ENCODE peak calls at places on chromosome 13, in five cellular contexts. R is testis, E is neural progenitor cell, V is lung, L is left ventricle myocardium inferior. C is an unnamed sample. For H3K4me1, the result is how much of the 10 kb centered on the place peaks cover.

GRCh38 chr13:55160911-55161310 is 1979.8 kb upstream of the PRR20A start:
- DNase-seq in R (no peak), E (no peak), V (no peak), L (no peak), C (no peak)

GRCh38 chr13:82323101-82323500 is 1559.2 kb downstream of the SLITRK1 start:
- DNase-seq in R (no peak), E (no peak), V (no peak), L (no peak), C (no peak)

GRCh38 chr13:64263285-64263684 is 2847.6 kb upstream of the PCDH20 start:
- DNase-seq in R (no peak), E (no peak), V (no peak), L (no peak), C (no peak)

GRCh38 chr13:39451860-39452301 is 151.1 kb downstream of the LHFPL6 start:
- DNase-seq in R (no peak), E (no peak), V (no peak), L (peak), C (no peak)

GRCh38 chr13:30698023-30698422 is 37.3 kb upstream of the ALOX5AP start:
- DNase-seq in R (no peak), E (no peak), V (no peak), L (no peak), C (no peak)

GRCh38 chr13:70043685-70044084 is 63.9 kb upstream of the ATXN8OS start:
- DNase-seq in R (no peak), E (no peak), V (no peak), L (no peak), C (no peak)

GRCh38 chr13:66265446-66265845 is 964.7 kb downstream of the PCDH9 start:
- DNase-seq in R (no peak), E (no peak), V (no peak), L (no peak), C (no peak)

GRCh38 chr13:106104281-106104901 is 431.1 kb downstream of the EFNB2 start:
- DNase-seq in R (no peak), E (peak), V (no peak), L (no peak), C (no peak)

GRCh38 chr13:109941951-109942350 is 155.6 kb upstream of the IRS2 start:
- DNase-seq in R (no peak), E (no peak), V (no peak), L (no peak), C (no peak)
- H3K4me1 ChIP-seq in R (under half), E (under half), V (under half), L (under half), C (under half)

GRCh38 chr13:21014139-21014665 is 47.2 kb downstream of the LATS2 start:
- DNase-seq in R (no peak), E (no peak), V (no peak), L (no peak), C (no peak)
- H3K4me3 ChIP-seq in R (no peak), E (no peak), V (no peak), L (no peak), C (no peak)

GRCh38 chr13:48629282-48629681 is 24.4 kb upstream of the CYSLTR2 start:
- DNase-seq in R (no peak), E (no peak), V (no peak), L (no peak), C (peak)

GRCh38 chr13:48624858-48625257 is 28.9 kb upstream of the CYSLTR2 start:
- DNase-seq in R (no peak), E (no peak), V (no peak), L (no peak), C (no peak)

GRCh38 chr13:48626077-48626449 is 27.7 kb upstream of the CYSLTR2 start:
- DNase-seq in R (peak), E (no peak), V (no peak), L (no peak), C (no peak)

GRCh38 chr13:48625396-48626076 is 28.2 kb upstream of the CYSLTR2 start:
- DNase-seq in R (no peak), E (no peak), V (no peak), L (no peak), C (no peak)

DNA sequence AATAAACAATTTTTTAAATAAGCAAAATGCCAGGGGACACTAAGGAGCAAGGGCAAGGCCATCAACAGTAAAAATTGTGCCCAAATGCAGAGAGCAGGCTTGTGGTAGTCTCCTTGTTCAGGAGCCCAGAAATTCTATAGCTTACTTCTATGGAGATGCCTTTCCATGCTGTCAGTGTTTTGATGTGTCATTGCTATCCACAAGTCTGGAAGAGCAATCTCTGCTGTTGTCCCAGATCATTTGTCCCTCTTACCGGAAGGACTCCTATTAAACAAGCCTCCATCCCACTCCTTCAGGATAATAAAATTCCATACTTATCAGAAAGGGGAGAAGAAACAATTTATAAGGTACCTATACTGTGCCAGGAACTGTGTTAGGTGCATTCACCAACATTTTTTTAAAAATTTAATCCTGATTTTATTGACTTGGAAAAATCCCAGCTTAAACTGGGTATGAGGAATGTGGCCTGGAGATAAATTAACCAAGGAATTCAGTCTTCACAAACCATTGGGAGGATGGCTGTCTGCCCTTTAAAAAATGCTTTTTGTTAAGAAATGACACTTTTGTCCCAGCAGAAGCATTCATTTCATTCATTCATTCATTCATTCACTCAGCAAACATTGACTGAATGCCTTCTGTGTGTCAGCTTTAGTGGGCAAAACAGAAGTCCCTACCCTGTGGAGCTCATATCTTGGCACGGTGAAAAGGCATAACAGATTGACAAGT is 26.8 kb upstream of the CYSLTR2 start:
- DNase-seq in R (no peak), E (no peak), V (no peak), L (no peak), C (no peak)
- H3K4me1 ChIP-seq in R (under half), E (under half), V (under half), L (under half), C (under half)

DNA sequence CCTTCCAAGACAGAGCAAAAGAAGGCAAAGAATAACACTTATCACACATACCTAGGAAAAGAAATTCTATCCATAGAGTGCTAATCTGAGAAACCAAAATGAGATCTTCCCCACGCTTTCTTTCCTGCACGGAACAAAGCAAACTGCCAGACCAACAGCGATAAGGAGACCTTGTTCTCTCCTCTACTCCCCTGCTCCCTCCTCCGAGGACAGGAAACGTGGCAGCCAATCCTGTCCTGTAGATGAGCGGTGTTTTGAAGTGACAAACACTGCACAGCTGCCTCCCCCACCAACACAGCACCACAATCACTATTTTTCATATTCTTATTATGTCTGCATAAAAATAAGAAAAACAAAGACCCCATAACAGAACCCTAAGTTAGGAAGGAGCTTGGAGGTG is 113.9 kb upstream of the IRS2 start:
- DNase-seq in R (no peak), E (peak), V (no peak), L (no peak), C (no peak)
- H3K4me3 ChIP-seq in R (no peak), E (peak), V (no peak), L (no peak), C (no peak)